ENCODE peak calls at places on chromosomes 5 and 9, in nine cellular contexts. One of them, this sample, is unnamed.

GRCh38 chr5:66603164-66603563 is 7.0 kb downstream of the MAST4 start:
- DNase-seq in CD8-positive, alpha-beta memory T cell: no peak
- DNase-seq in LNCaP clone FGC: no peak
- DNase-seq in T1000: no peak
- DNase-seq in HEK293T: no peak
- DNase-seq in activated T-cell treated with anti-CD3 and anti-CD28 coated beads, Interleukin-2, amount 50 U/mL, for 72 hours: no peak
- DNase-seq in NCI-H1436: no peak
- DNase-seq in dorsolateral prefrontal cortex: no peak
- DNase-seq in NCI-H1105 treated with DMSO at 0.1 percent for 48 hours: no peak
- DNase-seq in this sample: no peak

GRCh38 chr9:132211570-132211969 is 49.7 kb downstream of the NTNG2 start:
- DNase-seq in CD8-positive, alpha-beta memory T cell: no peak
- DNase-seq in LNCaP clone FGC: no peak
- DNase-seq in T1000: no peak
- DNase-seq in HEK293T: no peak
- DNase-seq in activated T-cell treated with anti-CD3 and anti-CD28 coated beads, Interleukin-2, amount 50 U/mL, for 72 hours: no peak
- DNase-seq in NCI-H1436: no peak
- DNase-seq in dorsolateral prefrontal cortex: no peak
- DNase-seq in NCI-H1105 treated with DMSO at 0.1 percent for 48 hours: no peak
- DNase-seq in this sample: no peak

GRCh38 chr5:79464695-79465332 is 49.1 kb downstream of the HOMER1 start:
- DNase-seq in CD8-positive, alpha-beta memory T cell: peak
- DNase-seq in LNCaP clone FGC: peak
- DNase-seq in T1000: no peak
- DNase-seq in HEK293T: peak
- DNase-seq in activated T-cell treated with anti-CD3 and anti-CD28 coated beads, Interleukin-2, amount 50 U/mL, for 72 hours: no peak
- DNase-seq in NCI-H1436: peak
- DNase-seq in dorsolateral prefrontal cortex: no peak
- DNase-seq in NCI-H1105 treated with DMSO at 0.1 percent for 48 hours: peak
- DNase-seq in this sample: no peak

GRCh38 chr5:142654578-142655042 is 31.3 kb downstream of the FGF1 start:
- DNase-seq in CD8-positive, alpha-beta memory T cell: no peak
- DNase-seq in LNCaP clone FGC: no peak
- DNase-seq in T1000: no peak
- DNase-seq in HEK293T: no peak
- DNase-seq in activated T-cell treated with anti-CD3 and anti-CD28 coated beads, Interleukin-2, amount 50 U/mL, for 72 hours: no peak
- DNase-seq in NCI-H1436: no peak
- DNase-seq in dorsolateral prefrontal cortex: no peak
- DNase-seq in NCI-H1105 treated with DMSO at 0.1 percent for 48 hours: no peak
- DNase-seq in this sample: no peak

GRCh38 chr5:151868451-151868850 is 56.2 kb downstream of the GLRA1 start:
- DNase-seq in CD8-positive, alpha-beta memory T cell: peak
- DNase-seq in LNCaP clone FGC: no peak
- DNase-seq in T1000: no peak
- DNase-seq in HEK293T: no peak
- DNase-seq in activated T-cell treated with anti-CD3 and anti-CD28 coated beads, Interleukin-2, amount 50 U/mL, for 72 hours: no peak
- DNase-seq in NCI-H1436: no peak
- DNase-seq in dorsolateral prefrontal cortex: no peak
- DNase-seq in NCI-H1105 treated with DMSO at 0.1 percent for 48 hours: no peak
- DNase-seq in this sample: no peak

GRCh38 chr9:118929317-118929716 is 439.9 kb downstream of the BRINP1 start:
- DNase-seq in CD8-positive, alpha-beta memory T cell: no peak
- DNase-seq in LNCaP clone FGC: no peak
- DNase-seq in T1000: no peak
- DNase-seq in HEK293T: no peak
- DNase-seq in activated T-cell treated with anti-CD3 and anti-CD28 coated beads, Interleukin-2, amount 50 U/mL, for 72 hours: no peak
- DNase-seq in NCI-H1436: no peak
- DNase-seq in dorsolateral prefrontal cortex: no peak
- DNase-seq in NCI-H1105 treated with DMSO at 0.1 percent for 48 hours: no peak
- DNase-seq in this sample: no peak

GRCh38 chr5:150218693-150219035 is 28.8 kb downstream of the SLC6A7 start:
- DNase-seq in CD8-positive, alpha-beta memory T cell: no peak
- DNase-seq in LNCaP clone FGC: no peak
- DNase-seq in T1000: no peak
- DNase-seq in HEK293T: no peak
- DNase-seq in activated T-cell treated with anti-CD3 and anti-CD28 coated beads, Interleukin-2, amount 50 U/mL, for 72 hours: no peak
- DNase-seq in NCI-H1436: no peak
- DNase-seq in dorsolateral prefrontal cortex: no peak
- DNase-seq in NCI-H1105 treated with DMSO at 0.1 percent for 48 hours: no peak
- DNase-seq in this sample: no peak

GRCh38 chr5:79512692-79513518 is 1.0 kb downstream of the HOMER1 start:
- DNase-seq in CD8-positive, alpha-beta memory T cell: peak
- DNase-seq in LNCaP clone FGC: no peak
- DNase-seq in T1000: no peak
- DNase-seq in HEK293T: peak
- DNase-seq in activated T-cell treated with anti-CD3 and anti-CD28 coated beads, Interleukin-2, amount 50 U/mL, for 72 hours: peak
- DNase-seq in NCI-H1436: no peak
- DNase-seq in dorsolateral prefrontal cortex: no peak
- DNase-seq in NCI-H1105 treated with DMSO at 0.1 percent for 48 hours: peak
- DNase-seq in this sample: no peak

GRCh38 chr5:148374693-148375360 is 8.9 kb upstream of the FBXO38 start:
- DNase-seq in CD8-positive, alpha-beta memory T cell: no peak
- DNase-seq in LNCaP clone FGC: peak
- DNase-seq in T1000: no peak
- DNase-seq in HEK293T: peak
- DNase-seq in activated T-cell treated with anti-CD3 and anti-CD28 coated beads, Interleukin-2, amount 50 U/mL, for 72 hours: peak
- DNase-seq in NCI-H1436: peak
- DNase-seq in dorsolateral prefrontal cortex: no peak
- DNase-seq in NCI-H1105 treated with DMSO at 0.1 percent for 48 hours: peak
- DNase-seq in this sample: no peak

GRCh38 chr5:127472700-127473099 is 44.7 kb upstream of the PRRC1 start:
- DNase-seq in CD8-positive, alpha-beta memory T cell: no peak
- DNase-seq in LNCaP clone FGC: no peak
- DNase-seq in T1000: no peak
- DNase-seq in HEK293T: no peak
- DNase-seq in activated T-cell treated with anti-CD3 and anti-CD28 coated beads, Interleukin-2, amount 50 U/mL, for 72 hours: no peak
- DNase-seq in NCI-H1436: no peak
- DNase-seq in dorsolateral prefrontal cortex: no peak
- DNase-seq in NCI-H1105 treated with DMSO at 0.1 percent for 48 hours: no peak
- DNase-seq in this sample: no peak

This sample was measured in left ventricle myocardium inferior.